ENCODE peak calls at places on chromosomes 6 and 20, in six cellular contexts. G, S, A, Q, F and M are unnamed samples.

GRCh38 chr6:27007020-27007419 is 240.5 kb upstream of the PRSS16 start:
- DNase-seq in A (no peak), F (no peak), Q (no peak), S (no peak), G (no peak), M (no peak)

GRCh38 chr6:70547313-70547712 is 19.4 kb upstream of the SDHAF4 start:
- DNase-seq in G (no peak), S (no peak), Q (no peak), A (no peak), F (no peak), M (no peak)

GRCh38 chr6:25788305-25788922 is 33.9 kb downstream of the SLC17A4 start:
- DNase-seq in Q (peak), S (no peak), A (peak), F (peak), G (no peak), M (peak)

GRCh38 chr6:150068173-150068785 is 642 bp downstream of the ULBP3 start:
- DNase-seq in G (no peak), A (no peak), Q (no peak), S (no peak), F (no peak), M (peak)

GRCh38 chr20:20687319-20687718 is 25.1 kb downstream of the RALGAPA2 start:
- DNase-seq in G (no peak), F (no peak), S (no peak), A (no peak), Q (no peak), M (no peak)

GRCh38 chr6:7184502-7184901 is 76.7 kb downstream of the RREB1 start:
- DNase-seq in G (no peak), A (no peak), F (no peak), Q (no peak), S (no peak), M (peak)

GRCh38 chr6:90936286-90936685 is 349.4 kb upstream of the MAP3K7 start:
- DNase-seq in G (no peak), Q (no peak), S (no peak), A (no peak), F (no peak), M (no peak)

GRCh38 chr20:2174067-2174466 is 72.4 kb downstream of the STK35 start:
- DNase-seq in F (no peak), G (no peak), A (no peak), S (no peak), Q (no peak), M (no peak)

GRCh38 chr20:63963348-63963741 is 6.4 kb downstream of the ZNF512B start:
- DNase-seq in F (no peak), S (peak), G (no peak), A (no peak), Q (no peak), M (no peak)

GRCh38 chr6:143589162-143589561 is 77.6 kb upstream of the FUCA2 start:
- DNase-seq in S (no peak), G (no peak), A (no peak), Q (no peak), F (no peak), M (no peak)

GRCh38 chr6:147267658-147268057 is 63.4 kb downstream of the STXBP5 start:
- DNase-seq in A (no peak), G (no peak), Q (no peak), F (no peak), S (no peak), M (no peak)

GRCh38 chr6:157906537-157907061 is 75.1 kb upstream of the SYNJ2 start:
- DNase-seq in S (no peak), F (no peak), A (no peak), Q (no peak), G (no peak), M (no peak)

GRCh38 chr6:14275493-14275851 is 157.9 kb downstream of the CD83 start:
- DNase-seq in Q (no peak), F (no peak), G (no peak), S (peak), A (no peak), M (no peak)

GRCh38 chr6:56845027-56845426 is 109.9 kb upstream of the BEND6 start:
- DNase-seq in A (no peak), Q (no peak), S (no peak), F (no peak), G (no peak), M (no peak)

GRCh38 chr6:56841372-56841749 is 113.5 kb upstream of the BEND6 start:
- DNase-seq in F (no peak), S (no peak), A (no peak), G (no peak), Q (no peak), M (no peak)

GRCh38 chr6:56842602-56843475 is 112.1 kb upstream of the BEND6 start:
- DNase-seq in S (peak), Q (peak), F (peak), G (no peak), A (no peak), M (no peak)

GRCh38 chr6:56841751-56842150 is 113.2 kb upstream of the BEND6 start:
- DNase-seq in G (no peak), Q (no peak), F (no peak), S (no peak), A (no peak), M (no peak)

DNA sequence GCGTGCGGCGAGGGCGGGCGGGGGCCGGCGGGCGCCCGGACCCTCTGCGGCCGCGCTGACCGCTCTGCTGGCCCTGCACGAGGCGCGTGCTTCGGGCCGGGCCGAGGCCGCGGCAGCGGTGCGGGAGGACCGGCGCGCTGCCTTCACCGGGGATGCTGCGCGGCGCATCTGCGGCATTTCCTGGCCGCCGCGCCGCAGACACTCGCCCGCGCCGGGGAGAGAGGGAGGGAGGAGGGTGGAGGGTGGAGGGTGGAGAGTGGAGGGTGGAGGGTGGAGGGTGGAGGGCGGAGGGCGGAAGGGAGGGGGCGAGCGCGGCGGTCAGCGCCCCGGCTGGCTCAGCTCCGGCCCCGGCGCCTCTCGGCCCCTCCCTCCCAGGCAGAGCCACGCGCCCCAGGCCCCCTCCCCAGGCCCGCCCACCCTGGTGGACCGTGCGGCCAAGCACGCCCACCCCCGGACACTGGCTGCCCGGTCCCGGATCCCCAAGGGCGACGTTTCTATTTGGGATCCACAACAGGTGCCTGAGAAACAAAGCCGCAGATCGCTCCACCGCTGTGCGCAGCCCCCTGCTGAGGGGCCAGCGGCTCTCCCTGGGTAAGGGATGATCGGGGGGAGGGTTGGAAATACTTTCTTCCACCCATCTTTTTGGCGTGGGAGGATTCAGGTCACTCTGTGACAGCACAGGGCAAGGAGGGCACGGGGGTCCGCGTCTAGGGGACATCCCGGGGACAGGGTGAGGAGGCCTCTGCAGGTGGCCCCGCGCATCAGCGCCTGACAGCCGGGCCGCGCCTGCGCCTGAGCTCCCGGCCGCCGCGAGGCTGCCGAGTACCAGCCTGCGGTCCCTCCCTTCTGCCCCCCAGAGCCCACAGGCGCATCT is 111.2 kb upstream of the BEND6 start:
- DNase-seq in A (peak), F (peak), G (no peak), Q (peak), S (peak), M (peak)
- TF ChIP-seq POLR2A in A (no peak), F (peak), G (no peak), Q (peak), S (no peak), M (peak)

DNA sequence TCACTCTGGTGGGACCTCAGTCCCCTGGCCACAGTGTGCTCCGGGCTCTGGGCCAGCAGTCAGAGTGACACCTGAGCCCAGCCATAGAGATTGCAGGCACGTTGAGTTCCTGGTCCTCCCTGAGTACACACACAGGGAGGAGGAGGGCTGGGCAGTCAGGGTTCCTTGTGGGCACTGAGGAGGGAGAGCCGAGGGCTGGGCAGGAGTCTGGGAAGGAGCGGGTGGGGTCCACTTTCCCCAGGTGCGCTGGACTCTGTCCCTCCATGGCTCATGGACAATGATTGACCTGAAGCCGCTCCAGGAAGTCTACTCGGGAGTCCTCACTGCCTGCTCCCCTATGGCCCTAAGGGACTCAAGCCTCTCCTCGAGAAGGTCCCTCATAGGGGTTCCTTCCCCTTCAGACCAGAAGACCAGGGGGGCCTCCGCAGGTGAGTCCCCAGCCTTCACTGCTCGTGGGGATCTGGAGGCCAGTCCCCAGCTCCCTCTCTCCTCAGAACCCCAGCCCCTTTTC is 1.1 kb downstream of the SLC44A4 start:
- DNase-seq in A (peak), S (no peak), G (peak), Q (no peak), F (no peak), M (no peak)
- TF ChIP-seq POLR2A in A (peak), S (no peak), G (no peak), Q (no peak), F (peak), M (no peak)

DNA sequence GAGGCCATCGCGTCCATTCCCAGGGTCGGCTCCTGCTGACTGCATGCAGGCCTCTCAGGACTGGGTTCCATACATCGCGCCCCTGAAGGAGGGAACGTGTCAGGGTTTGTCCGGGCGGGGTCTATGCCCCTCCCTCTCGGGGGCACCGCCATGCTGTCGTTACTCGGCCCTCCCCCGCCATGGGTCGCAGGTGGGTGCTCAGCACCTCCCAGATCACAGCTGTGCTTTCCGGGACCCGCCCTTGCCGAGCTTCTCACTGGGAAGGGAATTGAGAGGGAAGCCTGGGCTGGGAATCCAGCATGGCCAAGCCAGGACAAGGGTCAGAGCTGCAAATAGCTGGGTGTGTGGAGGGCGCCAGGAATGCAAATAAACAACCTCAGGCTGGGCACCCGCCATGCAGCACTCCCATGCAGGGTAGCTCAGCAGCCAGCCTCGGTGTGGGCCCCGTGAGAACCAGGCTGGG is at the start of gene FRMD1:
- DNase-seq in G (no peak), A (peak), F (no peak), Q (no peak), S (no peak), M (no peak)
- TF ChIP-seq POLR2A in G (no peak), A (no peak), F (no peak), Q (no peak), S (no peak), M (no peak)

GRCh38 chr20:59040682-59041081 is 1.9 kb downstream of the PRELID3B start:
- DNase-seq in G (no peak), S (no peak), A (no peak), Q (no peak), F (no peak), M (no peak)
- TF ChIP-seq POLR2A in G (no peak), S (no peak), A (no peak), Q (no peak), F (no peak), M (no peak)

GRCh38 chr6:35919827-35920751 is 809 bp downstream of the SRPK1 start:
- DNase-seq in A (peak), S (peak), G (no peak), F (no peak), Q (peak), M (peak)
- TF ChIP-seq POLR2A in A (no peak), S (no peak), G (no peak), F (no peak), Q (no peak), M (no peak)

DNA sequence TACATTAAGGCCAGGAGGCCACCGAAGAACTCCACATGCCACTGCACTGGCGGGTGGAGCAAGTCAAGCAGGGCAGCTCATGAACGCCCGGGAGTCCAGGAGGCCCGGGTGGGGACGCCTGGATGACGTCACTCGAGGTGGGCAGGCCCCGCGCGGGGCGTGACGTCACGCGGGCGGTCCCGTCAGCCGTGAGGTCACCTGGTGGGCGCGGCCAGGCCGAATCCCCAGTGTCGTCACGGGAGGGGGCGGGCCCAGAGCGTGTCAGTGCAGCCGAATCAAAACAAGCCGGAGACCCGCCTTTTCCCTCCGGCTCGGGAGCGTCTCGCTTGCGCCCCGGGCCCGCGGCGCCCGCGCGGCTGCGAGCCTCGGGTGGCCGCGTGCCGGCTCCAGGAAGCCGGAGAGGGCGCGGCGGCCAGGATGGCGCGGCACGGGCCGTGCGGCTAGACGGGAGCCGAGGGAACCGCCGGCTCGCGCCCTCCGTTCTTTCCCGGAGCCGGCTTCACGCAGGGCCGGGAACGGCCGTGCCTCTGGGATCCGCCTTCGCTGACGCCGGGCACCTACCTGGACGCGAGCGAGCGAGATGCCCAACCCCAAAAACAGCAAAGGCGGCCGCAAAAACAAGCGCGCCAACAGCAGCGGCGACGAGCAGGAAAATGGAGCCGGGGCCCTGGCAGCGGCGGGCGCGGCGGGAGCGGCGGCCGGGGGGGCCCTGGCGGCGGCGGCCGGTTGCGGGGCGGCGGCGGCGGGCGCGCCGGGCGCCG is at the start of gene HECA:
- DNase-seq in S (peak), G (peak), F (peak), Q (peak), A (peak), M (peak)
- TF ChIP-seq POLR2A in S (peak), G (peak), F (peak), Q (peak), A (peak), M (peak)

GRCh38 chr20:62792182-62792939 is 3.9 kb upstream of the MRGBP start:
- DNase-seq in S (no peak), A (no peak), G (no peak), Q (no peak), F (no peak), M (peak)

GRCh38 chr20:62795023-62795761 is 1.1 kb upstream of the MRGBP start:
- DNase-seq in G (no peak), F (no peak), Q (peak), S (peak), A (no peak), M (peak)

GRCh38 chr20:62793757-62794006 is 2.6 kb upstream of the MRGBP start:
- DNase-seq in G (no peak), S (no peak), A (no peak), F (no peak), Q (no peak), M (no peak)

GRCh38 chr20:62792940-62793756 is 3.1 kb upstream of the MRGBP start:
- DNase-seq in A (no peak), F (no peak), S (peak), Q (no peak), G (no peak), M (no peak)

GRCh38 chr20:62794007-62794724 is 2.1 kb upstream of the MRGBP start:
- DNase-seq in G (peak), F (peak), A (peak), S (peak), Q (peak), M (peak)
- TF ChIP-seq POLR2A in G (peak), F (peak), A (peak), S (peak), Q (peak), M (peak)

GRCh38 chr6:111589366-111589765 is 16.3 kb downstream of the TRAF3IP2 start:
- DNase-seq in G (no peak), F (peak), A (no peak), S (no peak), Q (no peak), M (peak)
- TF ChIP-seq POLR2A in G (no peak), F (no peak), A (no peak), S (no peak), Q (peak), M (peak)

DNA sequence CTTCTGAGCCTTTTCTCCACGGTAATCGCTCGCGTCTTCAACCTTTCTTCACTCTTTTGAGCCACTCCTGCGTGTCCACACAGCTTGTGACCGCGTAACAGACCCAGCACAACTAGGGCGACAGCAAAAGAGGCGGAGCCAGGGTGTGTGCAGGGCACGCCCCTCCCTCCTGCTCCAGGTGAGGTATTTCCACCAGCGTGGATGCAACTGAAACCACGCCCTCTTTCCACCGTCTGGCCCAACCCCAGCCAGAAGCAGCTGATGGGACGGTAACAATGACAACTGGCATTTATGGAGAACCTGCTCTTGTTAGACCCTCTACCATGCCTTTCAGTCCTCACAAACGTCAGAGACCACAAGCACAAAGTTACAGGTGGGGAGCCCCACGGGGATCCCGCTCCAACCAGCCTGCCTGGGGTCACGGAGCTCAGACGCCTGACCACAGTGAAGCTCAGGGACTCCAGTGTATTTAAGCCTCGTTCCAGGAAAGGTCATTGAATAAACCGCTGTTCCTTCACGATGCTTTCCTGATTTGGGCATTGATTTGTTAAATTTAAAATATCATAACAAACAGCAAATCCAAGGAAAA is 2.0 kb downstream of the PXDC1 start:
- DNase-seq in A (peak), G (peak), F (no peak), S (no peak), Q (no peak), M (no peak)
- TF ChIP-seq POLR2A in A (no peak), G (no peak), F (no peak), S (no peak), Q (no peak), M (no peak)

GRCh38 chr20:653110-653589 is at the start of gene SRXN1:
- DNase-seq in A (peak), G (peak), S (peak), Q (peak), F (peak), M (peak)
- TF ChIP-seq POLR2A in A (no peak), G (no peak), S (no peak), Q (peak), F (peak), M (peak)